ENCODE peak calls at places on chromosomes 3 and 15, in four cellular contexts. M, T, V and Z are unnamed samples.

GRCh38 chr3:195187609-195188529 is 83.1 kb downstream of the XXYLT1 start:
- DNase-seq in M (no peak), T (peak), V (no peak), Z (no peak)

GRCh38 chr15:61226313-61227250 is 2.5 kb downstream of the RORA start:
- DNase-seq in M (no peak), V (no peak), T (no peak), Z (no peak)

GRCh38 chr15:77457619-77458265 is 37.1 kb downstream of the HMG20A start:
- DNase-seq in V (no peak), M (no peak), T (no peak), Z (no peak)

GRCh38 chr3:59425371-59425770 is 375.5 kb upstream of the CFAP20DC start:
- DNase-seq in V (no peak), T (peak), M (no peak), Z (no peak)

GRCh38 chr3:25429441-25429907 is 1.4 kb downstream of the RARB start:
- DNase-seq in T (no peak), M (no peak), V (peak), Z (no peak)

GRCh38 chr3:46917257-46917656 is 39.7 kb downstream of the PTH1R start:
- DNase-seq in T (no peak), V (no peak), M (no peak), Z (peak)

GRCh38 chr3:127628788-127629456 is at the start of gene PODXL2:
- DNase-seq in V (peak), M (peak), T (peak), Z (no peak)

GRCh38 chr3:121976727-121977126 is 45.3 kb downstream of the ILDR1 start:
- DNase-seq in V (no peak), M (no peak), T (no peak), Z (no peak)

GRCh38 chr15:22887157-22887951 is 48.9 kb downstream of the NIPA2 start:
- DNase-seq in T (no peak), V (no peak), M (no peak), Z (no peak)

GRCh38 chr3:49906004-49906860 is 2.6 kb upstream of the MST1R start:
- DNase-seq in T (peak), V (no peak), M (peak), Z (no peak)

GRCh38 chr3:44342191-44342790 is 3.7 kb downstream of the TCAIM start:
- DNase-seq in V (no peak), M (no peak), T (no peak), Z (no peak)

GRCh38 chr3:143157957-143158548 is 38.5 kb downstream of the CHST2 start:
- DNase-seq in M (no peak), V (no peak), T (no peak), Z (no peak)

GRCh38 chr3:86794336-86795065 is 196.4 kb downstream of the VGLL3 start:
- DNase-seq in M (no peak), T (no peak), V (no peak), Z (no peak)

GRCh38 chr3:67605377-67605776 is 49.0 kb downstream of the SUCLG2 start:
- DNase-seq in T (peak), M (no peak), V (no peak), Z (no peak)

GRCh38 chr3:112973325-112974177 is 1.4 kb downstream of the CD200R1 start:
- DNase-seq in M (no peak), V (no peak), T (no peak), Z (no peak)

GRCh38 chr3:134029256-134029733 is 430 bp downstream of the SLCO2A1 start:
- DNase-seq in M (no peak), V (no peak), T (peak), Z (no peak)

GRCh38 chr3:15646924-15647511 is 45.5 kb downstream of the BTD start:
- DNase-seq in T (peak), V (no peak), M (no peak), Z (no peak)

GRCh38 chr15:49044761-49045571 is 1.3 kb downstream of the SECISBP2L start:
- DNase-seq in M (no peak), T (no peak), V (no peak), Z (no peak)

GRCh38 chr15:73922186-73923151 is 3.8 kb upstream of the LOXL1 start:
- DNase-seq in V (no peak), T (no peak), M (peak), Z (no peak)

GRCh38 chr15:82122754-82123400 is 77.1 kb upstream of the MEX3B start:
- DNase-seq in V (no peak), M (no peak), T (peak), Z (no peak)

GRCh38 chr3:61844346-61844745 is 283.0 kb downstream of the PTPRG start:
- DNase-seq in T (no peak), V (no peak), M (no peak), Z (no peak)

GRCh38 chr3:194967126-194968117 is 281.7 kb downstream of the FAM43A start:
- DNase-seq in T (no peak), M (no peak), V (no peak), Z (no peak)

GRCh38 chr3:134427400-134428111 is 53.3 kb upstream of the AMOTL2 start:
- DNase-seq in M (no peak), T (peak), V (no peak), Z (no peak)

GRCh38 chr3:40766396-40766795 is 241.6 kb downstream of the ZNF621 start:
- DNase-seq in T (no peak), M (no peak), V (no peak), Z (no peak)

GRCh38 chr3:65550137-65550536 is 488.6 kb downstream of the MAGI1 start:
- DNase-seq in M (no peak), V (no peak), T (no peak), Z (no peak)

DNA sequence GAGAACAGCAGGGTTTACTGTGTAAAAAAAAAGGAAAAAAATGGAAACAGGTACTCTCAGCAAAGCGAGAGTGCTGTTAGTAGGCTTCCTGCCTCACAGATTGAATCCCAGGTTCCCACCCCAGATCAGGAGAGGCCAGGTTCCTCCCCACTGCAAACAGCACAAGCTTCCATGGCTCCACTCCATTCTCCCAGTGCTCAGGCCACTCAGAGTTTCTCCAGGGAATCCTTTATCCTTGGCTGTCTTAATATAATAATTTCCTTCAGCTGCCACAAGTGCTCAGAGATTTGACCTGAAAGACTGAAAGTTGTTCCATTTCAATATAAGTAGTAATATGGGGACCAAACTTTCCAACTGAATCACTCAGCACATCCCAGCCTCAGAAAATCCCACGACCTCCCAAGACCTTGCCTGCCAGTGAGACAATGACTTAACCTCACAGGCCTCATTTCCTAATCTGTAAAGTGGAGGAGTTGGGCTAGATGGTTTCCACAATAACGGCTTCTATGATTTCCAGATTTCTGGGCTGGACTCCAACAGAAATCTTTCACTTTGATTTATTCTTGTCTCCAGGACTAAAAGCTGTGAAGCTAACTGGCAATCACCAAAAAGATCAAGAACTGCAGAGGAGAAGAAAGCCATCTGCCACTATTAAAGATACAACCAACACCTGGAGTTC is 289.6 kb downstream of the NEK10 start:
- DNase-seq in M (no peak), T (no peak), V (no peak), Z (no peak)
- TF ChIP-seq CTCF in M (no peak), T (no peak), V (no peak), Z (no peak)

GRCh38 chr15:25058080-25058785 is 103.4 kb downstream of the SNRPN start:
- DNase-seq in M (peak), T (no peak), V (no peak), Z (peak)

GRCh38 chr15:25061808-25062550 is 107.2 kb downstream of the SNRPN start:
- DNase-seq in T (no peak), V (no peak), M (peak), Z (peak)

GRCh38 chr15:25059698-25060471 is 105.1 kb downstream of the SNRPN start:
- DNase-seq in M (peak), V (peak), T (no peak), Z (peak)

GRCh38 chr15:25060996-25061620 is 106.3 kb downstream of the SNRPN start:
- DNase-seq in V (no peak), T (no peak), M (peak), Z (peak)

GRCh38 chr15:25060472-25060803 is 105.7 kb downstream of the SNRPN start:
- DNase-seq in T (no peak), V (no peak), M (peak), Z (peak)
- TF ChIP-seq CTCF in T (no peak), V (no peak), M (no peak), Z (no peak)

DNA sequence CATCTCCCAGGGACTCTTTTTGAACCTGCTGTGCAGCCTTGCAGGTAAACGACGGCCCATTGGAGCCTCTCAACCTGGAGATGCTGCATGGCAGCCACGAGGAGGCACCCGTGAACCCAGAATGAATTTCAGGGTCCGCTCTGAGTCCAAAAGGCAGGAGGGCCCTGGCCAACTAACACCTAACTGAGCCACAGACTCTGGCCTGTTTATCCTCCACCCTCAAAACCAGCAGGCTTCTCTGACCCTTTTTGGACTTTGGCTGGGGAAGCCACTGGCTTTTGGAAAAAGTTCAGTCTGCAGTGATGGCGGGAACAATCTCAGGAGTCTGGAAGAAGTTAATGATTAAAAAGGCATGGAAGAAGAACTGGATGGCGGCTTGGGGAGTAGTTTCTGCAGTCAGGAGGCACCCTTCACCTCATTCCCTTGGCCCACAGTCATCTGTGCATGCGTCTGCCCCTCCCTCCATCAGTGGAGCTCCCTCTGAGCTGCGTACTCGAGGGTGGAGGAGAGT is 4.1 kb downstream of the PXYLP1 start:
- DNase-seq in V (no peak), M (no peak), T (no peak), Z (no peak)
- TF ChIP-seq CTCF in V (peak), M (no peak), T (no peak), Z (no peak)

GRCh38 chr3:149970716-149971402 is at the start of gene PFN2:
- DNase-seq in V (peak), M (peak), T (peak), Z (no peak)

GRCh38 chr3:149969945-149970715 is 565 bp downstream of the PFN2 start:
- DNase-seq in M (peak), V (peak), T (peak), Z (peak)

GRCh38 chr3:149971403-149972075 is 844 bp upstream of the PFN2 start:
- DNase-seq in M (peak), T (no peak), V (no peak), Z (no peak)

GRCh38 chr3:149977391-149977790 is 6.7 kb upstream of the PFN2 start:
- DNase-seq in V (no peak), M (no peak), T (no peak), Z (no peak)

GRCh38 chr3:149975919-149976318 is 5.2 kb upstream of the PFN2 start:
- DNase-seq in M (no peak), T (no peak), V (no peak), Z (no peak)
- TF ChIP-seq CTCF in M (no peak), T (no peak), V (peak), Z (no peak)

DNA sequence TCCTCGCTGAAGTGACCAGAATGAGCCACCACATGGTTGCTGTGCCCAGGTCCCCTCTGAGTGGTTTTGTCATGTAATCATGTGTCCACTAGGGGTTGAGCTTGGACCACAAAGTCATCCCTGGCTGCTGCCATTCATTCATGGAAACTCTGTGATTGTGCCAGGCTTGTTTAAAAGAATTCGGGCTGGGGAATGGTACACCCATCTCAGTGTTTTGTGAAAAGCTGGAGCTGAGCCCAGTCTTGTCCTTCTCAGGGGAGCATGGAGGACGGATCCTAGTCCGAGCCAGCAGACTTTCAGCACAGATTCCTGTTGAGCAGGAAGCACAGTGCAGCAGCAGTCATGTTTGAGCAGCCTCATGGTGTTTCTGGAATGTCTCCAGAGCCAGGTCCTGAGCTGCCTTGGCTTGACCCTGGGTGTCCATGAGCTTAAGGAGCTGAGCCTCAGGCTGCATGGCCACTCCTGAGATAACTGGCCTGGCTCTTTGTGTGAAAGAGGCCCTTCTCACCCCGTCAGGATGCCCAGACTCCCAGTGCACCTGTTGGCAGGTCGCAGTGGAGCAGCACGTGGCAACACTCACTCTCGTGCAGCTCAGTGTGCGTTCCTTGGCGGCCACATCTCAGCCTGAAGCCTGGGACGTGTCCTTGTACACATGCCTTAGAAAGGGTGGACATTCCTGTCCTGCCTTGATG is 260.3 kb upstream of the TPM1 start:
- DNase-seq in V (peak), M (no peak), T (peak), Z (no peak)
- TF ChIP-seq CTCF in V (peak), M (peak), T (peak), Z (peak)